ENCODE peak calls at places on chromosomes 16 and 17, in ten cellular contexts. One of them, this sample, is unnamed.
A peak's percentile ranks its signal among the peaks of the same experiment; 100 is the strongest.

GRCh38 chr16:69089091-69089912 is 16.2 kb upstream of the HAS3 start:
- DNase-seq in PC-3: no peak
- DNase-seq in fibroblast of lung: peak; percentile 53
- DNase-seq in GM23248: no peak
- DNase-seq in neuronal stem cell: no peak
- DNase-seq in H9: peak; percentile 66
- DNase-seq in IMR-90: peak; percentile 53
- DNase-seq in HCT116: no peak
- DNase-seq in kidney: no peak
- DNase-seq in mesendoderm: peak; percentile 66
- DNase-seq in this sample: no peak

GRCh38 chr17:79941088-79942010 is 94.3 kb downstream of the TBC1D16 start:
- DNase-seq in PC-3: no peak
- DNase-seq in kidney: peak; percentile 72
- DNase-seq in IMR-90: no peak
- DNase-seq in HCT116: no peak
- DNase-seq in GM23248: no peak
- DNase-seq in neuronal stem cell: no peak
- DNase-seq in H9: no peak
- DNase-seq in fibroblast of lung: no peak
- DNase-seq in mesendoderm: no peak
- DNase-seq in this sample: no peak

GRCh38 chr16:81618661-81619060 is 160.4 kb upstream of the PLCG2 start:
- DNase-seq in mesendoderm: no peak
- DNase-seq in H9: no peak
- DNase-seq in HCT116: no peak
- DNase-seq in PC-3: no peak
- DNase-seq in neuronal stem cell: no peak
- DNase-seq in GM23248: no peak
- DNase-seq in kidney: no peak
- DNase-seq in IMR-90: no peak
- DNase-seq in fibroblast of lung: no peak
- DNase-seq in this sample: no peak

GRCh38 chr16:10828851-10829331 is 10.3 kb upstream of the TVP23A start:
- DNase-seq in GM23248: peak; percentile 93
- DNase-seq in neuronal stem cell: no peak
- DNase-seq in HCT116: no peak
- DNase-seq in kidney: peak; percentile 97
- DNase-seq in IMR-90: peak; percentile 53
- DNase-seq in fibroblast of lung: peak; percentile 86
- DNase-seq in H9: no peak
- DNase-seq in mesendoderm: no peak
- DNase-seq in PC-3: peak; percentile 62
- DNase-seq in this sample: peak; percentile 85

GRCh38 chr16:56346131-56346890 is 79.0 kb downstream of the AMFR start:
- DNase-seq in kidney: peak; percentile 64
- DNase-seq in mesendoderm: no peak
- DNase-seq in HCT116: no peak
- DNase-seq in PC-3: no peak
- DNase-seq in fibroblast of lung: no peak
- DNase-seq in H9: no peak
- DNase-seq in GM23248: no peak
- DNase-seq in IMR-90: no peak
- DNase-seq in neuronal stem cell: no peak
- DNase-seq in this sample: no peak

GRCh38 chr16:14669776-14670175 is 24.3 kb downstream of the PLA2G10 start:
- DNase-seq in IMR-90: no peak
- DNase-seq in mesendoderm: no peak
- DNase-seq in fibroblast of lung: no peak
- DNase-seq in neuronal stem cell: no peak
- DNase-seq in HCT116: no peak
- DNase-seq in GM23248: no peak
- DNase-seq in H9: peak; percentile 30
- DNase-seq in PC-3: peak; percentile 39
- DNase-seq in kidney: peak; percentile 59
- DNase-seq in this sample: no peak

GRCh38 chr17:33389506-33390141 is 96.5 kb upstream of the ASIC2 start:
- DNase-seq in fibroblast of lung: peak; percentile 42
- DNase-seq in IMR-90: no peak
- DNase-seq in mesendoderm: peak; percentile 88
- DNase-seq in PC-3: no peak
- DNase-seq in HCT116: no peak
- DNase-seq in GM23248: no peak
- DNase-seq in H9: no peak
- DNase-seq in kidney: no peak
- DNase-seq in neuronal stem cell: no peak
- DNase-seq in this sample: no peak

GRCh38 chr17:37676115-37676925 is 33.1 kb upstream of the DDX52 start:
- DNase-seq in fibroblast of lung: peak; percentile 12
- DNase-seq in H9: no peak
- DNase-seq in IMR-90: peak; percentile 64
- DNase-seq in GM23248: peak; percentile 20
- DNase-seq in HCT116: no peak
- DNase-seq in PC-3: peak; percentile 3
- DNase-seq in mesendoderm: no peak
- DNase-seq in neuronal stem cell: no peak
- DNase-seq in kidney: no peak
- DNase-seq in this sample: no peak

GRCh38 chr17:30378191-30378796 is 433 bp upstream of the CPD start:
- DNase-seq in H9: no peak
- DNase-seq in GM23248: peak; percentile 76
- DNase-seq in IMR-90: peak; percentile 11
- DNase-seq in mesendoderm: peak; percentile 45
- DNase-seq in kidney: peak; percentile 69
- DNase-seq in neuronal stem cell: no peak
- DNase-seq in HCT116: no peak
- DNase-seq in PC-3: no peak
- DNase-seq in fibroblast of lung: peak; percentile 23
- DNase-seq in this sample: peak; percentile 57

GRCh38 chr17:44279586-44280344 is 11.8 kb upstream of the SLC4A1 start:
- DNase-seq in H9: peak; percentile 96
- DNase-seq in mesendoderm: peak; percentile 89
- DNase-seq in IMR-90: peak; percentile 91
- DNase-seq in GM23248: peak; percentile 93
- DNase-seq in PC-3: peak; percentile 70
- DNase-seq in HCT116: no peak
- DNase-seq in kidney: peak; percentile 92
- DNase-seq in fibroblast of lung: peak; percentile 86
- DNase-seq in neuronal stem cell: no peak
- DNase-seq in this sample: peak; percentile 19

GRCh38 chr16:27549607-27549856 is 181 bp downstream of the GTF3C1 start:
- DNase-seq in GM23248: no peak
- DNase-seq in mesendoderm: no peak
- DNase-seq in IMR-90: no peak
- DNase-seq in H9: no peak
- DNase-seq in HCT116: no peak
- DNase-seq in kidney: no peak
- DNase-seq in PC-3: no peak
- DNase-seq in neuronal stem cell: no peak
- DNase-seq in fibroblast of lung: no peak
- DNase-seq in this sample: no peak

GRCh38 chr16:24834459-24835335 is 11.1 kb upstream of the SLC5A11 start:
- DNase-seq in PC-3: peak; percentile 63
- DNase-seq in kidney: no peak
- DNase-seq in GM23248: peak; percentile 58
- DNase-seq in H9: peak; percentile 62
- DNase-seq in IMR-90: peak; percentile 49
- DNase-seq in mesendoderm: peak; percentile 54
- DNase-seq in HCT116: peak; percentile 18
- DNase-seq in fibroblast of lung: peak; percentile 19
- DNase-seq in neuronal stem cell: no peak
- DNase-seq in this sample: peak; percentile 65

GRCh38 chr17:56786989-56787482 is 46.7 kb downstream of the C17orf67 start:
- DNase-seq in GM23248: peak; percentile 96
- DNase-seq in mesendoderm: peak; percentile 73
- DNase-seq in PC-3: peak; percentile 99
- DNase-seq in HCT116: peak; percentile 90
- DNase-seq in neuronal stem cell: no peak
- DNase-seq in IMR-90: peak; percentile 98
- DNase-seq in H9: no peak
- DNase-seq in fibroblast of lung: peak; percentile 96
- DNase-seq in kidney: no peak
- DNase-seq in this sample: peak; percentile 92

GRCh38 chr17:41648411-41649195 is 24.2 kb upstream of the KRT17 start:
- DNase-seq in PC-3: peak; percentile 78
- DNase-seq in GM23248: peak; percentile 87
- DNase-seq in fibroblast of lung: peak; percentile 70
- DNase-seq in IMR-90: peak; percentile 77
- DNase-seq in H9: peak; percentile 95
- DNase-seq in mesendoderm: peak; percentile 88
- DNase-seq in kidney: peak; percentile 94
- DNase-seq in HCT116: peak; percentile 77
- DNase-seq in neuronal stem cell: peak; percentile 81
- DNase-seq in this sample: peak; percentile 94

GRCh38 chr17:73138541-73139138 is 26.2 kb upstream of the SSTR2 start:
- DNase-seq in mesendoderm: no peak
- DNase-seq in PC-3: no peak
- DNase-seq in GM23248: peak; percentile 18
- DNase-seq in IMR-90: no peak
- DNase-seq in HCT116: no peak
- DNase-seq in neuronal stem cell: no peak
- DNase-seq in H9: no peak
- DNase-seq in fibroblast of lung: no peak
- DNase-seq in kidney: no peak
- DNase-seq in this sample: no peak
- H3K9ac ChIP-seq in mesendoderm: no peak overlapping the region
- H3K9ac ChIP-seq in PC-3: no peak overlapping the region
- H3K9ac ChIP-seq in GM23248: no peak overlapping the region
- H3K9ac ChIP-seq in IMR-90: no peak overlapping the region
- H3K9ac ChIP-seq in HCT116: no peak overlapping the region
- H3K9ac ChIP-seq in neuronal stem cell: no peak overlapping the region
- H3K9ac ChIP-seq in H9: no peak overlapping the region
- H3K9ac ChIP-seq in fibroblast of lung: no peak overlapping the region
- H3K9ac ChIP-seq in kidney: no peak overlapping the region
- H3K9ac ChIP-seq in this sample: no peak overlapping the region

DNA sequence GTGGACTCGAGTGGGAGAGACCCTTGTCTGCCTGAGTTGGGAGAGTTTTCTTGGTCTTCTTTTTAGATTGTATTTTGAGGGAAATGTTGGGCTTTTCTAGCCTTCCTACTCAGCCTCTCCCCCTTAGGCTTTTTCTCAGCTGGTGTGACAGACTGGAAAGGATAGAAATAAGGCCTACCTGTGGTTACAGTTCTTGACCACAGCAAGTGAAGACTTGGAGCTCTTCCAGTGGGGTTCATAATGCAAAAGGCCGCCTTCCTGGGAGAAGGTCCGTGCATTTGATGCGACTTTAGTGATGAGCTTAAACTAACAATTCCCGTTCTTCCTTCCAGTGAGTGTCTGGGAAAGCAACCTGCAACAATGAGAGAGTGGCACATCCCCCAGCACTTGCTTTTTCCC is 56.8 kb downstream of the B9D1 start:
- DNase-seq in PC-3: no peak
- DNase-seq in kidney: no peak
- DNase-seq in HCT116: no peak
- DNase-seq in IMR-90: no peak
- DNase-seq in neuronal stem cell: no peak
- DNase-seq in GM23248: no peak
- DNase-seq in H9: no peak
- DNase-seq in fibroblast of lung: no peak
- DNase-seq in mesendoderm: no peak
- DNase-seq in this sample: no peak
- H3K4me1 ChIP-seq in PC-3: no peaks in the 10 kb centered on the region
- H3K4me1 ChIP-seq in kidney: peaks cover 9% of the 10 kb centered on the region
- H3K4me1 ChIP-seq in HCT116: peaks cover 5% of the 10 kb centered on the region
- H3K4me1 ChIP-seq in IMR-90: peaks cover 5% of the 10 kb centered on the region
- H3K4me1 ChIP-seq in neuronal stem cell: no peaks in the 10 kb centered on the region
- H3K4me1 ChIP-seq in GM23248: peaks cover 7% of the 10 kb centered on the region
- H3K4me1 ChIP-seq in H9: no peaks in the 10 kb centered on the region
- H3K4me1 ChIP-seq in fibroblast of lung: peaks cover 7% of the 10 kb centered on the region
- H3K4me1 ChIP-seq in mesendoderm: no peaks in the 10 kb centered on the region
- H3K4me1 ChIP-seq in this sample: peaks cover 19% of the 10 kb centered on the region

GRCh38 chr17:75983501-75984181 is 4.6 kb downstream of the TEN1 start:
- DNase-seq in fibroblast of lung: peak; percentile 67
- DNase-seq in PC-3: no peak
- DNase-seq in GM23248: peak; percentile 63
- DNase-seq in mesendoderm: peak; percentile 97
- DNase-seq in kidney: peak; percentile 79
- DNase-seq in neuronal stem cell: no peak
- DNase-seq in IMR-90: no peak
- DNase-seq in HCT116: no peak
- DNase-seq in H9: peak; percentile 90
- DNase-seq in this sample: no peak

GRCh38 chr17:75979705-75980187 is 706 bp downstream of the TEN1 start:
- DNase-seq in HCT116: no peak
- DNase-seq in kidney: no peak
- DNase-seq in H9: no peak
- DNase-seq in neuronal stem cell: no peak
- DNase-seq in fibroblast of lung: peak; percentile 85
- DNase-seq in IMR-90: peak; percentile 79
- DNase-seq in PC-3: no peak
- DNase-seq in mesendoderm: no peak
- DNase-seq in GM23248: peak; percentile 91
- DNase-seq in this sample: peak; percentile 88

GRCh38 chr17:75978938-75979704 is at the start of the genes ACOX1 and TEN1:
- DNase-seq in fibroblast of lung: peak; percentile 97
- DNase-seq in PC-3: peak; percentile 98
- DNase-seq in mesendoderm: peak; percentile 99
- DNase-seq in kidney: peak; percentile 100
- DNase-seq in IMR-90: peak; percentile 95
- DNase-seq in GM23248: peak; percentile 98
- DNase-seq in HCT116: peak; percentile 97
- DNase-seq in H9: peak; percentile 99
- DNase-seq in neuronal stem cell: peak; percentile 96
- DNase-seq in this sample: peak; percentile 98

GRCh38 chr17:75981019-75981615 is 2.1 kb downstream of the TEN1 start:
- DNase-seq in kidney: no peak
- DNase-seq in neuronal stem cell: no peak
- DNase-seq in fibroblast of lung: no peak
- DNase-seq in PC-3: no peak
- DNase-seq in IMR-90: no peak
- DNase-seq in GM23248: peak; percentile 32
- DNase-seq in mesendoderm: no peak
- DNase-seq in HCT116: no peak
- DNase-seq in H9: no peak
- DNase-seq in this sample: no peak

GRCh38 chr17:75980188-75981018 is 1.4 kb downstream of the TEN1 start:
- DNase-seq in kidney: no peak
- DNase-seq in PC-3: no peak
- DNase-seq in GM23248: peak; percentile 60
- DNase-seq in fibroblast of lung: peak; percentile 31
- DNase-seq in mesendoderm: no peak
- DNase-seq in H9: no peak
- DNase-seq in neuronal stem cell: no peak
- DNase-seq in IMR-90: no peak
- DNase-seq in HCT116: no peak
- DNase-seq in this sample: no peak
- H3K9ac ChIP-seq in kidney: peak overlapping the region; percentile 95
- H3K9ac ChIP-seq in PC-3: peak overlapping the region; percentile 87
- H3K9ac ChIP-seq in GM23248: peak overlapping the region; percentile 95
- H3K9ac ChIP-seq in fibroblast of lung: peak overlapping the region; percentile 97
- H3K9ac ChIP-seq in mesendoderm: peak overlapping the region; percentile 82
- H3K9ac ChIP-seq in H9: peak overlapping the region; percentile 79
- H3K9ac ChIP-seq in neuronal stem cell: no peak overlapping the region
- H3K9ac ChIP-seq in IMR-90: peak overlapping the region; percentile 87
- H3K9ac ChIP-seq in HCT116: peak overlapping the region; percentile 97
- H3K9ac ChIP-seq in this sample: peak overlapping the region; percentile 99

DNA sequence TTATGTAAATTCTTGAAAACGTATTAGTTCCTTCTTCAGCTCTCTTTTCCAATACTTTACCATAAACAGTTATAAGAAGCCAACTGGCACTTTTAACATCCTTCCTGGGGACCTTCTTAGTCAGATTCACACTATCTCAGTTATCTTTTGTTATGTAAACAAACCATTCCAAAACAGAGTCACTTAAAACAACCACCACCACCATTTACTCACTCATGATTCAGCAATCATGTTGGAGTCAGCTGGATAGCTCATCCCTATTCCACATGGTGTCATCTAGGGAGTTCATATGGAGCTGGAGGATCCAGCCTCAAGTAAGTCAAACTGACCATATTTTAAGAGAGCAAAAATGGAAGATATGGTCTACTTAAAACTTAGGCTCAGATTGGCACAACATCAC is 240.3 kb upstream of the IRX3 start:
- DNase-seq in IMR-90: no peak
- DNase-seq in PC-3: no peak
- DNase-seq in GM23248: peak; percentile 79
- DNase-seq in H9: no peak
- DNase-seq in HCT116: no peak
- DNase-seq in mesendoderm: peak; percentile 47
- DNase-seq in neuronal stem cell: no peak
- DNase-seq in fibroblast of lung: peak; percentile 25
- DNase-seq in kidney: no peak
- DNase-seq in this sample: no peak
- H3K4me1 ChIP-seq in IMR-90: no peaks in the 10 kb centered on the region
- H3K4me1 ChIP-seq in PC-3: no peaks in the 10 kb centered on the region
- H3K4me1 ChIP-seq in GM23248: peaks cover 4% of the 10 kb centered on the region
- H3K4me1 ChIP-seq in H9: no peaks in the 10 kb centered on the region
- H3K4me1 ChIP-seq in HCT116: no peaks in the 10 kb centered on the region
- H3K4me1 ChIP-seq in mesendoderm: peaks cover 3% of the 10 kb centered on the region
- H3K4me1 ChIP-seq in neuronal stem cell: no peaks in the 10 kb centered on the region
- H3K4me1 ChIP-seq in fibroblast of lung: no peaks in the 10 kb centered on the region
- H3K4me1 ChIP-seq in kidney: no peaks in the 10 kb centered on the region
- H3K4me1 ChIP-seq in this sample: no peaks in the 10 kb centered on the region

This sample was measured in adipocyte.